ENCODE peak calls at places on chromosome 19, in five cellular contexts. One of them, this sample, is unnamed. For H3K36me3 and H3K27me3, the result is how much of the 10 kb centered on the place peaks cover.

GRCh38 chr19:45601524-45602522 is at the start of gene GPR4:
- DNase-seq in adrenal gland: no peak
- DNase-seq in breast epithelium: no peak
- DNase-seq in A673: no peak
- DNase-seq in IMR-90: no peak
- DNase-seq in this sample: no peak

GRCh38 chr19:53332484-53332883 is 1.1 kb upstream of the ZNF845 start:
- DNase-seq in adrenal gland: no peak
- DNase-seq in breast epithelium: no peak
- DNase-seq in A673: no peak
- DNase-seq in IMR-90: no peak
- DNase-seq in this sample: no peak

GRCh38 chr19:1173160-1173844 is 766 bp downstream of the SBNO2 start:
- DNase-seq in adrenal gland: peak
- DNase-seq in breast epithelium: peak
- DNase-seq in A673: peak
- DNase-seq in IMR-90: no peak
- DNase-seq in this sample: no peak

GRCh38 chr19:49011194-49011593 is 5.7 kb downstream of the LHB start:
- DNase-seq in adrenal gland: no peak
- DNase-seq in breast epithelium: no peak
- DNase-seq in A673: no peak
- DNase-seq in IMR-90: no peak
- DNase-seq in this sample: no peak

GRCh38 chr19:22052644-22053013 is 345 bp downstream of the ZNF257 start:
- DNase-seq in adrenal gland: no peak
- DNase-seq in breast epithelium: no peak
- DNase-seq in A673: no peak
- DNase-seq in IMR-90: no peak
- DNase-seq in this sample: no peak

GRCh38 chr19:38786572-38787265 is 2.3 kb upstream of the LGALS7B start:
- DNase-seq in adrenal gland: no peak
- DNase-seq in breast epithelium: peak
- DNase-seq in A673: no peak
- DNase-seq in IMR-90: no peak
- DNase-seq in this sample: no peak

GRCh38 chr19:48991823-48992570 is 1.1 kb downstream of the GYS1 start:
- DNase-seq in adrenal gland: peak
- DNase-seq in breast epithelium: peak
- DNase-seq in A673: peak
- DNase-seq in IMR-90: peak
- DNase-seq in this sample: peak

GRCh38 chr19:1259873-1260748 is 9.0 kb upstream of the CIRBP start:
- DNase-seq in adrenal gland: no peak
- DNase-seq in breast epithelium: no peak
- DNase-seq in A673: no peak
- DNase-seq in IMR-90: no peak
- DNase-seq in this sample: no peak

GRCh38 chr19:31597616-31598015 is 248.4 kb upstream of the TSHZ3 start:
- DNase-seq in adrenal gland: no peak
- DNase-seq in breast epithelium: no peak
- DNase-seq in A673: no peak
- DNase-seq in IMR-90: no peak
- DNase-seq in this sample: no peak

GRCh38 chr19:47373246-47374240 is 24.4 kb downstream of the DHX34 start:
- DNase-seq in adrenal gland: no peak
- DNase-seq in breast epithelium: no peak
- DNase-seq in A673: no peak
- DNase-seq in IMR-90: no peak
- DNase-seq in this sample: no peak

GRCh38 chr19:54517483-54517882 is 14.9 kb downstream of the LAIR2 start:
- DNase-seq in adrenal gland: peak
- DNase-seq in breast epithelium: peak
- DNase-seq in A673: peak
- DNase-seq in IMR-90: peak
- DNase-seq in this sample: no peak

GRCh38 chr19:6654347-6655310 is 15.3 kb downstream of the TNFSF14 start:
- DNase-seq in adrenal gland: no peak
- DNase-seq in breast epithelium: no peak
- DNase-seq in A673: no peak
- DNase-seq in IMR-90: no peak
- DNase-seq in this sample: no peak

GRCh38 chr19:1950640-1951039 is 9.7 kb downstream of the CSNK1G2 start:
- DNase-seq in adrenal gland: no peak
- DNase-seq in breast epithelium: no peak
- DNase-seq in A673: no peak
- DNase-seq in IMR-90: no peak
- DNase-seq in this sample: no peak

GRCh38 chr19:13588953-13589833 is 82.9 kb upstream of the CACNA1A start:
- DNase-seq in adrenal gland: peak
- DNase-seq in breast epithelium: peak
- DNase-seq in A673: peak
- DNase-seq in IMR-90: peak
- DNase-seq in this sample: peak

GRCh38 chr19:51689751-51690358 is 3.3 kb upstream of the SPACA6 start:
- DNase-seq in adrenal gland: peak
- DNase-seq in breast epithelium: no peak
- DNase-seq in A673: peak
- DNase-seq in IMR-90: no peak
- DNase-seq in this sample: peak

GRCh38 chr19:50536662-50537305 is 23.1 kb upstream of the ASPDH start:
- DNase-seq in adrenal gland: no peak
- DNase-seq in breast epithelium: no peak
- DNase-seq in A673: no peak
- DNase-seq in IMR-90: no peak
- DNase-seq in this sample: no peak

GRCh38 chr19:3618144-3618810 is 8.3 kb downstream of the CACTIN start:
- DNase-seq in adrenal gland: peak
- DNase-seq in breast epithelium: no peak
- DNase-seq in A673: peak
- DNase-seq in IMR-90: peak
- DNase-seq in this sample: peak

GRCh38 chr19:32976223-32976805 is 4.3 kb downstream of the FAAP24 start:
- DNase-seq in adrenal gland: peak
- DNase-seq in breast epithelium: peak
- DNase-seq in A673: peak
- DNase-seq in IMR-90: peak
- DNase-seq in this sample: peak

GRCh38 chr19:40217027-40217810 is 965 bp downstream of the TTC9B start:
- DNase-seq in adrenal gland: no peak
- DNase-seq in breast epithelium: no peak
- DNase-seq in A673: peak
- DNase-seq in IMR-90: no peak
- DNase-seq in this sample: no peak

GRCh38 chr19:38734426-38735256 is 9.6 kb downstream of the CAPN12 start:
- DNase-seq in adrenal gland: no peak
- DNase-seq in breast epithelium: peak
- DNase-seq in A673: no peak
- DNase-seq in IMR-90: no peak
- DNase-seq in this sample: no peak

GRCh38 chr19:21751379-21751778 is 16.0 kb downstream of the ZNF100 start:
- DNase-seq in adrenal gland: peak
- DNase-seq in breast epithelium: no peak
- DNase-seq in A673: no peak
- DNase-seq in IMR-90: peak
- DNase-seq in this sample: no peak

GRCh38 chr19:18049390-18049789 is 37.3 kb downstream of the IL12RB1 start:
- DNase-seq in adrenal gland: peak
- DNase-seq in breast epithelium: peak
- DNase-seq in A673: no peak
- DNase-seq in IMR-90: peak
- DNase-seq in this sample: peak

GRCh38 chr19:18385675-18386542 is at the start of gene GDF15:
- DNase-seq in adrenal gland: peak
- DNase-seq in breast epithelium: no peak
- DNase-seq in A673: peak
- DNase-seq in IMR-90: peak
- DNase-seq in this sample: peak

GRCh38 chr19:20565321-20566018 is at the start of gene ZNF737:
- DNase-seq in adrenal gland: peak
- DNase-seq in breast epithelium: peak
- DNase-seq in A673: peak
- DNase-seq in IMR-90: peak
- DNase-seq in this sample: peak

GRCh38 chr19:3585301-3586123 is at the start of gene GIPC3:
- DNase-seq in adrenal gland: no peak
- DNase-seq in breast epithelium: no peak
- DNase-seq in A673: no peak
- DNase-seq in IMR-90: no peak
- DNase-seq in this sample: no peak

GRCh38 chr19:48501446-48501960 is 10.1 kb downstream of the LMTK3 start:
- DNase-seq in adrenal gland: no peak
- DNase-seq in breast epithelium: peak
- DNase-seq in A673: peak
- DNase-seq in IMR-90: no peak
- DNase-seq in this sample: peak

GRCh38 chr19:32581704-32582164 is 744 bp downstream of the PDCD5 start:
- DNase-seq in adrenal gland: peak
- DNase-seq in breast epithelium: no peak
- DNase-seq in A673: peak
- DNase-seq in IMR-90: peak
- DNase-seq in this sample: no peak

GRCh38 chr19:40717880-40718773 is 1.2 kb downstream of the ITPKC start:
- DNase-seq in adrenal gland: peak
- DNase-seq in breast epithelium: peak
- DNase-seq in A673: peak
- DNase-seq in IMR-90: peak
- DNase-seq in this sample: no peak

GRCh38 chr19:13984875-13985741 is 21.0 kb downstream of the RFX1 start:
- DNase-seq in adrenal gland: no peak
- DNase-seq in breast epithelium: no peak
- DNase-seq in A673: no peak
- DNase-seq in IMR-90: no peak
- DNase-seq in this sample: no peak

GRCh38 chr19:45960595-45961235 is 12.9 kb downstream of the NOVA2 start:
- DNase-seq in adrenal gland: no peak
- DNase-seq in breast epithelium: no peak
- DNase-seq in A673: no peak
- DNase-seq in IMR-90: no peak
- DNase-seq in this sample: no peak

GRCh38 chr19:56120371-56121179 is 520 bp downstream of the ZNF787 start:
- DNase-seq in adrenal gland: peak
- DNase-seq in breast epithelium: peak
- DNase-seq in A673: peak
- DNase-seq in IMR-90: peak
- DNase-seq in this sample: peak

GRCh38 chr19:16224266-16225045 is 26.7 kb downstream of the AP1M1 start:
- DNase-seq in adrenal gland: no peak
- DNase-seq in breast epithelium: no peak
- DNase-seq in A673: no peak
- DNase-seq in IMR-90: no peak
- DNase-seq in this sample: no peak

GRCh38 chr19:16225279-16226183 is 27.8 kb downstream of the AP1M1 start:
- DNase-seq in adrenal gland: no peak
- DNase-seq in breast epithelium: no peak
- DNase-seq in A673: no peak
- DNase-seq in IMR-90: no peak
- DNase-seq in this sample: no peak

GRCh38 chr19:16226184-16226591 is 28.5 kb downstream of the AP1M1 start:
- DNase-seq in adrenal gland: no peak
- DNase-seq in breast epithelium: no peak
- DNase-seq in A673: no peak
- DNase-seq in IMR-90: no peak
- DNase-seq in this sample: no peak

GRCh38 chr19:16222806-16223205 is 25.1 kb downstream of the AP1M1 start:
- DNase-seq in adrenal gland: no peak
- DNase-seq in breast epithelium: no peak
- DNase-seq in A673: no peak
- DNase-seq in IMR-90: peak
- DNase-seq in this sample: no peak

GRCh38 chr19:16223746-16224145 is 26.0 kb downstream of the AP1M1 start:
- DNase-seq in adrenal gland: no peak
- DNase-seq in breast epithelium: no peak
- DNase-seq in A673: no peak
- DNase-seq in IMR-90: no peak
- DNase-seq in this sample: no peak
- H3K36me3 ChIP-seq in adrenal gland: under half
- H3K36me3 ChIP-seq in breast epithelium: under half
- H3K36me3 ChIP-seq in A673: half or more
- H3K36me3 ChIP-seq in IMR-90: half or more
- H3K36me3 ChIP-seq in this sample: half or more

DNA sequence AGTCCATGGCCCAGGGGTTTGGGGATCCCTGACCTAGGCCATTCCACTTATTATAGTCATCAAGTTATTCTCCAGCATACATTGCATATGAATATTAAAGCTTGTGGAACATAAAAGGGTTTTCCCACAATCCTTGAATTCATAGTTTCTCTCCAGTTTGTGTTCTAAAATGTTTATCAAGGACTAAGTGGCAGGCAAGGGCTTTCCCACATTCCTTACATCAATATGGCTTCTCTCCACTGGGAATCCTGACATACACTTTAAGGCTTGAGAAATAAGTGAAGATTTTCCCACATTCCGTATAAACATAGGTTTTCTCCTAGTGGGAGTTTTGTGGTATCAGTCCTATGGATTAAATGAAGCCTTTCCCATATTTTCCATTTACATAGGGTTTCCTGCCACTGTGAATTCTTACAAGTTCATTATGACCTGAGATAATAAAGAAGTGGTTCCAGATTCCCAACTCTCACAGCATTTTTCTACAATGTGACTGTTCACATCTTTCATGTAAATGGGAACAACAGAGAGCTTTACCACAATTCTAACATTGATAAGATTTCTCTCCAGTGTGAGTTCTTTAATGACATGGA is 14.5 kb downstream of the ZNF426 start:
- DNase-seq in adrenal gland: no peak
- DNase-seq in breast epithelium: no peak
- DNase-seq in A673: no peak
- DNase-seq in IMR-90: no peak
- DNase-seq in this sample: no peak
- H3K27me3 ChIP-seq in adrenal gland: under half
- H3K27me3 ChIP-seq in breast epithelium: under half
- H3K27me3 ChIP-seq in A673: under half
- H3K27me3 ChIP-seq in IMR-90: under half
- H3K27me3 ChIP-seq in this sample: under half

GRCh38 chr19:37332839-37333238 is 38.1 kb upstream of the ZNF527 start:
- DNase-seq in adrenal gland: no peak
- DNase-seq in breast epithelium: no peak
- DNase-seq in A673: no peak
- DNase-seq in IMR-90: no peak
- DNase-seq in this sample: no peak

GRCh38 chr19:37333457-37333856 is 37.4 kb upstream of the ZNF527 start:
- DNase-seq in adrenal gland: no peak
- DNase-seq in breast epithelium: no peak
- DNase-seq in A673: peak
- DNase-seq in IMR-90: no peak
- DNase-seq in this sample: no peak

GRCh38 chr19:37334179-37335071 is 36.5 kb upstream of the ZNF527 start:
- DNase-seq in adrenal gland: peak
- DNase-seq in breast epithelium: peak
- DNase-seq in A673: peak
- DNase-seq in IMR-90: peak
- DNase-seq in this sample: peak

GRCh38 chr19:37329686-37330085 is 41.2 kb upstream of the ZNF527 start:
- DNase-seq in adrenal gland: no peak
- DNase-seq in breast epithelium: no peak
- DNase-seq in A673: no peak
- DNase-seq in IMR-90: no peak
- DNase-seq in this sample: no peak
- TF ChIP-seq CTCF in adrenal gland: no peak
- TF ChIP-seq CTCF in breast epithelium: no peak
- TF ChIP-seq CTCF in A673: peak
- TF ChIP-seq CTCF in IMR-90: peak
- TF ChIP-seq CTCF in this sample: no peak

GRCh38 chr19:35023428-35023827 is 6.8 kb upstream of the SCN1B start:
- DNase-seq in adrenal gland: no peak
- DNase-seq in breast epithelium: no peak
- DNase-seq in A673: no peak
- DNase-seq in IMR-90: no peak
- DNase-seq in this sample: no peak
- H3K36me3 ChIP-seq in adrenal gland: under half
- H3K36me3 ChIP-seq in breast epithelium: under half
- H3K36me3 ChIP-seq in A673: half or more
- H3K36me3 ChIP-seq in IMR-90: half or more
- H3K36me3 ChIP-seq in this sample: half or more